ENCODE peak calls at places on chromosomes 7 and 10, in four cellular contexts. One of them, this sample, is unnamed.

GRCh38 chr7:66036788-66037187 is 38.8 kb upstream of the ASL start:
- DNase-seq in IMR-90: no peak
- DNase-seq in tibial nerve: no peak
- DNase-seq in testis: no peak
- DNase-seq in this sample: no peak

GRCh38 chr7:21851445-21852043 is 94.2 kb downstream of the CDCA7L start:
- DNase-seq in IMR-90: no peak
- DNase-seq in tibial nerve: no peak
- DNase-seq in testis: no peak
- DNase-seq in this sample: no peak

GRCh38 chr10:12214093-12214492 is 18.1 kb downstream of the CDC123 start:
- DNase-seq in IMR-90: no peak
- DNase-seq in tibial nerve: no peak
- DNase-seq in testis: no peak
- DNase-seq in this sample: no peak

GRCh38 chr7:29573594-29573993 is 10.0 kb downstream of the PRR15 start:
- DNase-seq in IMR-90: no peak
- DNase-seq in tibial nerve: no peak
- DNase-seq in testis: no peak
- DNase-seq in this sample: no peak

GRCh38 chr7:43303740-43304241 is 191.3 kb downstream of the HECW1 start:
- DNase-seq in IMR-90: peak
- DNase-seq in tibial nerve: no peak
- DNase-seq in testis: no peak
- DNase-seq in this sample: no peak

GRCh38 chr10:22534849-22535604 is 179.4 kb downstream of the PIP4K2A start:
- DNase-seq in IMR-90: peak
- DNase-seq in tibial nerve: no peak
- DNase-seq in testis: no peak
- DNase-seq in this sample: no peak

GRCh38 chr10:131729938-131730660 is 170.7 kb upstream of the PPP2R2D start:
- DNase-seq in IMR-90: no peak
- DNase-seq in tibial nerve: no peak
- DNase-seq in testis: no peak
- DNase-seq in this sample: no peak

GRCh38 chr7:1520574-1521234 is 9.8 kb upstream of the MAFK start:
- DNase-seq in IMR-90: peak
- DNase-seq in tibial nerve: no peak
- DNase-seq in testis: no peak
- DNase-seq in this sample: no peak

GRCh38 chr7:96670338-96671289 is 39.0 kb downstream of the SEM1 start:
- DNase-seq in IMR-90: no peak
- DNase-seq in tibial nerve: no peak
- DNase-seq in testis: no peak
- DNase-seq in this sample: no peak

GRCh38 chr10:94108200-94108599 is 114.5 kb downstream of the PLCE1 start:
- DNase-seq in IMR-90: peak
- DNase-seq in tibial nerve: no peak
- DNase-seq in testis: no peak
- DNase-seq in this sample: no peak

GRCh38 chr7:26620352-26620751 is 244.0 kb downstream of the SKAP2 start:
- DNase-seq in IMR-90: no peak
- DNase-seq in tibial nerve: no peak
- DNase-seq in testis: no peak
- DNase-seq in this sample: peak

GRCh38 chr10:100485336-100485735 is 22.5 kb downstream of the WNT8B start:
- DNase-seq in IMR-90: no peak
- DNase-seq in tibial nerve: no peak
- DNase-seq in testis: no peak
- DNase-seq in this sample: no peak

GRCh38 chr10:16494174-16494573 is 27.5 kb downstream of the C1QL3 start:
- DNase-seq in IMR-90: no peak
- DNase-seq in tibial nerve: no peak
- DNase-seq in testis: no peak
- DNase-seq in this sample: no peak

GRCh38 chr10:52994370-52994769 is 221.8 kb upstream of the MBL2 start:
- DNase-seq in IMR-90: no peak
- DNase-seq in tibial nerve: no peak
- DNase-seq in testis: no peak
- DNase-seq in this sample: no peak

GRCh38 chr7:127885222-127885772 is 145.9 kb downstream of the LRRC4 start:
- DNase-seq in IMR-90: no peak
- DNase-seq in tibial nerve: no peak
- DNase-seq in testis: no peak
- DNase-seq in this sample: no peak

GRCh38 chr7:155303039-155303593 is 5.4 kb downstream of the INSIG1 start:
- DNase-seq in IMR-90: no peak
- DNase-seq in tibial nerve: no peak
- DNase-seq in testis: no peak
- DNase-seq in this sample: no peak

GRCh38 chr10:102534333-102534732 is 30.6 kb downstream of the SUFU start:
- DNase-seq in IMR-90: no peak
- DNase-seq in tibial nerve: no peak
- DNase-seq in testis: no peak
- DNase-seq in this sample: no peak

GRCh38 chr7:32069251-32069650 is 956 bp downstream of the PDE1C start:
- DNase-seq in IMR-90: no peak
- DNase-seq in tibial nerve: no peak
- DNase-seq in testis: no peak
- DNase-seq in this sample: no peak

GRCh38 chr10:125985557-125986246 is 89.3 kb downstream of the FANK1 start:
- DNase-seq in IMR-90: no peak
- DNase-seq in tibial nerve: no peak
- DNase-seq in testis: no peak
- DNase-seq in this sample: no peak

GRCh38 chr7:155579565-155579964 is 33.2 kb upstream of the CNPY1 start:
- DNase-seq in IMR-90: no peak
- DNase-seq in tibial nerve: no peak
- DNase-seq in testis: no peak
- DNase-seq in this sample: no peak

GRCh38 chr7:44212018-44212417 is 11.2 kb downstream of the YKT6 start:
- DNase-seq in IMR-90: no peak
- DNase-seq in tibial nerve: no peak
- DNase-seq in testis: no peak
- DNase-seq in this sample: no peak

GRCh38 chr7:20831976-20832375 is 45.3 kb upstream of the SP8 start:
- DNase-seq in IMR-90: no peak
- DNase-seq in tibial nerve: no peak
- DNase-seq in testis: no peak
- DNase-seq in this sample: no peak

GRCh38 chr10:106565546-106565945 is 599.0 kb downstream of the SORCS1 start:
- DNase-seq in IMR-90: peak
- DNase-seq in tibial nerve: no peak
- DNase-seq in testis: no peak
- DNase-seq in this sample: peak

GRCh38 chr7:5479133-5479745 is 55.6 kb upstream of the TNRC18 start:
- DNase-seq in IMR-90: peak
- DNase-seq in tibial nerve: no peak
- DNase-seq in testis: no peak
- DNase-seq in this sample: no peak

GRCh38 chr7:145986248-145986874 is 130.2 kb upstream of the CNTNAP2 start:
- DNase-seq in IMR-90: no peak
- DNase-seq in tibial nerve: no peak
- DNase-seq in testis: no peak
- DNase-seq in this sample: no peak

GRCh38 chr10:10792681-10793080 is 225.0 kb upstream of the CELF2 start:
- DNase-seq in IMR-90: peak
- DNase-seq in tibial nerve: no peak
- DNase-seq in testis: no peak
- DNase-seq in this sample: peak

GRCh38 chr10:79093658-79094411 is 25.1 kb downstream of the ZMIZ1 start:
- DNase-seq in IMR-90: peak
- DNase-seq in tibial nerve: peak
- DNase-seq in testis: peak
- DNase-seq in this sample: no peak
- H3K27ac ChIP-seq in IMR-90: peak
- H3K27ac ChIP-seq in tibial nerve: peak
- H3K27ac ChIP-seq in testis: no peak
- H3K27ac ChIP-seq in this sample: peak

GRCh38 chr10:15088428-15089261 is at the start of gene ACBD7:
- DNase-seq in IMR-90: peak
- DNase-seq in tibial nerve: peak
- DNase-seq in testis: peak
- DNase-seq in this sample: peak

GRCh38 chr10:15084502-15084922 is 4.1 kb downstream of the ACBD7 start:
- DNase-seq in IMR-90: peak
- DNase-seq in tibial nerve: peak
- DNase-seq in testis: peak
- DNase-seq in this sample: peak

DNA sequence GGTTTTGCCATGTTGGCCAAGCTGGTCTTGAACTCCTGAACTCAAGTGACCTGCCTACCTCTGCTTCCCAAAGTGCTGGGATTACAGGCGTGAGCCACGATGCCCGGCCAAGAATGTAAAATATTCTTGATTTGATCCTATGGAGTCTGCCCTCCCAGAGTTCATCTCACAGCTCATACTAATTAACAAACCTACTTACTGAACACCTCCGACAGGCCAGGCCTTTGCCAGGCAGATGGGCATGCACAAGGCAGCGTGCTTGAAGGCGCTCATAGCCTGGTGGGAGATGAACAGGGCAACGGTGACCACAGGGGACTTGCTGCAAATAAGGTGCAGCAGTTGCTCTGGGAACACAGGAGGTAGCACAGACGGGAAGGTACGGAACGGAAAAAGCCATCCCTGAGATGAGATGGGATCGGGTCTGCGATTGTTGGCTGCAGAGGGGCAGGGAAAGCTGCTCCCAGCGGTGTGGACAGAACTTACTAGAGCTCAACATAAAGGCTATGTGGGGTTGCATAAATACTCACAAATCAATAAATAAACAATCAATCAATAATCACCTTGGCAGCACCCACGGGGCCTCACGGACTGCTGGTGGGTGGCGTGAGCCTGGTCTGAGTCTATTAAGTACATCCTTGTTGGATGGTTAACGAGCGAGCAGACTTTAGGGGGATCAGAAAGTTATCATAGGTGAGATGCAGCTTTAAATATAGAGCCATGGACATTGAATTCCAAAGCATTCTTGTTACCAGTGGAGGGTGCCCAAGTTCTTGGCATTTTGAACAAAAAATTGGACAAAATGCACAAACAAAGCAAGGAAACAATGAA is 4.7 kb downstream of the ACBD7 start:
- DNase-seq in IMR-90: no peak
- DNase-seq in tibial nerve: no peak
- DNase-seq in testis: no peak
- DNase-seq in this sample: no peak
- TF ChIP-seq CTCF in IMR-90: no peak
- TF ChIP-seq CTCF in tibial nerve: no peak
- TF ChIP-seq CTCF in testis: no peak
- TF ChIP-seq CTCF in this sample: no peak

DNA sequence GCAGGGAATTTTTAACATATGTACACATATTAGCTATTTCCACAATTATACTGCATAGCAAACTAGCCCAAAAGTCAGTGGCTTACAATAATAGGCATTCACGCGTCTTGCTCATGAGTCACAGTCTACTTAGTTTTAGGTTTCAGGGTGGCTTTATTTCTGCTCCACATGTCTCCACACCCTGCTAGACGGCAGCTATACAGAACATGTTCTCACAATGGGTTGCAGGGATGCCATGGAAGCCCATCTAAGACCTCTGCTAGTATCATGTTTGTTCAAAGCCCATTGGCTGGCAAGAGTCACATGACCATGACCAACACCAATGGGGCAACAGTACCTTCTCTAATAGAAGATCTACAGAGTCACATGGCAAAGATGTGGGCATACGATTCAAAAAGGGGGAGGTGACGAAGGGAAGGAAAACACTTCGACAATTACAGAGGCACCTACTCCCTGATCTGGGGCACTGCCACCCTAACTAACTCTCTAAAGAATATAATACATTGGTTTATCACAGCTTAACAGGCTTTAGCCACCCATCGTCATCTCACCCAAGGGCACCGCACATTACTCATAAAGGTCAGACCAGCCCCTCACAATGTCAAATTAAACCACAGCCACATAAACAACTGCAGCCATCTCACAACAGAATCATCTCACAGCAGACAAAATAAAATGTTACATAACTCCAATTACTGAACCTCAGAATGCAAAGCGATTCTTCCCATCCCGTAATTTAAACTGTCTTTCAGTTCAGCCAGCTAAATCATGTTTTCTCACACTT is 96.5 kb upstream of the NEBL start:
- DNase-seq in IMR-90: no peak
- DNase-seq in tibial nerve: no peak
- DNase-seq in testis: peak
- DNase-seq in this sample: peak
- H3K27ac ChIP-seq in IMR-90: no peak
- H3K27ac ChIP-seq in tibial nerve: no peak
- H3K27ac ChIP-seq in testis: no peak
- H3K27ac ChIP-seq in this sample: no peak

DNA sequence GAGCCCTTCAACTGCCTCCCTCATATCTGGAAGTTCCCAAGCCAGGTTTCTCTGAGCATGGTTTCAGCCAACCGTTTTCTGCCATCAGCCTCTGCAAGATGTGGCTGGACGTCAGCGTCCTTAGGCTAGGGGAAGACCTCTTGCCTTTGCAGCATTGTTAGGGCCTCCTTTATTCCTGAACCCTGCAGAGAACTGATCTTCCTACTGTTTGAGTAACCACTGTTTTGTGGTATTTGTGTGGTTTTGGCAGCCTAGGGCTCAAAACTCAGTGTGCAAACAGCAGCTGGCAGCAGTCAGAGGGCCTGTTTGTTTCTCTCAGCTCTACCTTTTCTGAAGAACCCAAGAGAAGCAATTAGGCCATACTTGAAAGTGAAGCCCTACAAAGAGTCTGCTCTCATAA is 83.4 kb upstream of the SEMA3E start:
- DNase-seq in IMR-90: no peak
- DNase-seq in tibial nerve: no peak
- DNase-seq in testis: no peak
- DNase-seq in this sample: no peak
- TF ChIP-seq CTCF in IMR-90: no peak
- TF ChIP-seq CTCF in tibial nerve: no peak
- TF ChIP-seq CTCF in testis: no peak
- TF ChIP-seq CTCF in this sample: no peak

DNA sequence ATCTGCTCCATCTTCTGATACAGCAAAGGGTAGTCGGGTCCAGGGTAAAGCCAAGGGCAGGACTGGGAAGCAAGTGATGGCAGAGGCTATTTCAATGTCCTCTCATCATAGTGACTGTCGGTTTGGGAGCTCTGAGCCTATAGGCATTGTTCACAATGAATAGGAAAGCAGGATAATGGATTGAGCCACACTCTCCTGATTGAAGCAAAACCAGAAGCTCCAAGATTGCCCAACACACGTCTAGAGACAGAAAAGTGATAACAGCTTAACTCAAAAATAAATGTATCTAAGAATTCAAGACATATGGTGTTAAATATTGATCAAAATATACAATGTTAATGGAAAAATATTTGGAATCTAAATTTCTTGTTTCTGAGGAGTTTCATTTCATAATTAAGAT is 54.7 kb downstream of the NRP1 start:
- DNase-seq in IMR-90: peak
- DNase-seq in tibial nerve: no peak
- DNase-seq in testis: no peak
- DNase-seq in this sample: no peak
- H3K27ac ChIP-seq in IMR-90: no peak
- H3K27ac ChIP-seq in tibial nerve: no peak
- H3K27ac ChIP-seq in testis: no peak
- H3K27ac ChIP-seq in this sample: peak

GRCh38 chr10:34522542-34522941 is 292.6 kb downstream of the PARD3 start:
- DNase-seq in IMR-90: peak
- DNase-seq in tibial nerve: no peak
- DNase-seq in testis: no peak
- DNase-seq in this sample: no peak
- TF ChIP-seq CTCF in IMR-90: peak
- TF ChIP-seq CTCF in tibial nerve: no peak
- TF ChIP-seq CTCF in testis: no peak
- TF ChIP-seq CTCF in this sample: no peak

This sample was measured in RWPE1.